ENCODE peak calls at places on chromosomes 6 and 20, in four cellular contexts. X is heart right ventricle, I is ovary, M is fibroblast of the aortic adventitia. H is an unnamed sample.

GRCh38 chr6:6556738-6557503 is 31.6 kb upstream of the LY86 start:
- DNase-seq in M (peak; percentile 22), I (no peak), X (peak; percentile 23), H (peak; percentile 52)

GRCh38 chr6:5997420-5998093 is 9.2 kb downstream of the NRN1 start:
- DNase-seq in I (no peak), M (no peak), X (peak; percentile 36), H (no peak)

GRCh38 chr6:125195526-125195925 is 42.0 kb downstream of the TPD52L1 start:
- DNase-seq in X (no peak), I (no peak), M (no peak), H (no peak)

GRCh38 chr6:74170118-74170517 is 474.1 kb downstream of the CD109 start:
- DNase-seq in I (no peak), M (peak; percentile 38), X (no peak), H (peak; percentile 71)

GRCh38 chr6:40325791-40326190 is 261.4 kb downstream of the LRFN2 start:
- DNase-seq in I (no peak), X (no peak), M (no peak), H (no peak)

GRCh38 chr6:408599-409102 is 17.1 kb downstream of the IRF4 start:
- DNase-seq in I (no peak), X (peak; percentile 54), M (peak; percentile 74), H (peak; percentile 22)

GRCh38 chr6:13407709-13408695 is 79.4 kb downstream of the GFOD1 start:
- DNase-seq in X (no peak), I (no peak), M (peak; percentile 91), H (peak; percentile 98)

GRCh38 chr6:52503853-52504777 is 72.7 kb downstream of the TRAM2 start:
- DNase-seq in M (peak; percentile 75), X (peak; percentile 91), I (peak; percentile 55), H (peak; percentile 99)

GRCh38 chr6:2999621-3000455 is at the start of gene NQO2:
- DNase-seq in I (peak; percentile 98), M (peak; percentile 77), X (peak; percentile 97), H (peak; percentile 88)

DNA sequence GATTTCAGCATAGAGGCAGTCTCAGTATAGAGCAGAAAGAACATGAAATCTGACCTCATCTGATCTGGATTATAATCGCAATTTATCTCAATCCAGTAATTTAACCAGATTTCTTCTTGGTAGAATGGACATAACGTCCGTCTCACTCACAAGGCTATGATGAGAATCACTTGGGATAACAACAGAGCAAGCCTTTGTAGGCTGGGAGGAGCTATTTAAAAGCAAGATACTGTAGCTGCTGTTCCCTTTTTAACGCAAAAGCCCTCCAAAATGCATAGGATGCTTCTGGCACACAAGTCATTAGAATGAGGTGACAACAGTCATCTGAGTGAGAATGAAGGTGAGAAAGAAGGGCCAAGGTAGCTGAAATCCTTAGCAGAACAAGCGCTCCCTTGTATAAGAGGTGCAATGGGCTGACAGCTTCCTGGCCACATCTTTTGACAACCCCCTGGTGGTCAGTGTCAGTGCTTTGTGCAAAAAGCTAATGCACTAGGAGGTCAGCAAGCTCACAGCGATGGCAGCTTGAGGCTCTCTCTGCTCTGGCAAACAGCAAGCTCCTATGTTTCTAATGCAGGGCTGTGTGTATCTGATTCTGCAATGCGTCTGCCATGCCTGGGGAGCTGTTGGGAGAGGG is 16.4 kb downstream of the METTL24 start:
- DNase-seq in M (no peak), I (no peak), X (no peak), H (no peak)
- TF ChIP-seq CTCF in M (no peak), I (peak; percentile 23), X (no peak), H (no peak)

GRCh38 chr6:156782691-156783320 is 5.6 kb downstream of the ARID1B start:
- DNase-seq in M (peak; percentile 59), I (no peak), X (no peak), H (no peak)

GRCh38 chr6:156783958-156784357 is 6.8 kb downstream of the ARID1B start:
- DNase-seq in X (no peak), I (no peak), M (no peak), H (no peak)

GRCh38 chr6:156780117-156780641 is 3.0 kb downstream of the ARID1B start:
- DNase-seq in X (no peak), I (no peak), M (peak; percentile 97), H (peak; percentile 96)

GRCh38 chr6:156780962-156781705 is 4.0 kb downstream of the ARID1B start:
- DNase-seq in I (no peak), M (peak; percentile 53), X (no peak), H (no peak)

DNA sequence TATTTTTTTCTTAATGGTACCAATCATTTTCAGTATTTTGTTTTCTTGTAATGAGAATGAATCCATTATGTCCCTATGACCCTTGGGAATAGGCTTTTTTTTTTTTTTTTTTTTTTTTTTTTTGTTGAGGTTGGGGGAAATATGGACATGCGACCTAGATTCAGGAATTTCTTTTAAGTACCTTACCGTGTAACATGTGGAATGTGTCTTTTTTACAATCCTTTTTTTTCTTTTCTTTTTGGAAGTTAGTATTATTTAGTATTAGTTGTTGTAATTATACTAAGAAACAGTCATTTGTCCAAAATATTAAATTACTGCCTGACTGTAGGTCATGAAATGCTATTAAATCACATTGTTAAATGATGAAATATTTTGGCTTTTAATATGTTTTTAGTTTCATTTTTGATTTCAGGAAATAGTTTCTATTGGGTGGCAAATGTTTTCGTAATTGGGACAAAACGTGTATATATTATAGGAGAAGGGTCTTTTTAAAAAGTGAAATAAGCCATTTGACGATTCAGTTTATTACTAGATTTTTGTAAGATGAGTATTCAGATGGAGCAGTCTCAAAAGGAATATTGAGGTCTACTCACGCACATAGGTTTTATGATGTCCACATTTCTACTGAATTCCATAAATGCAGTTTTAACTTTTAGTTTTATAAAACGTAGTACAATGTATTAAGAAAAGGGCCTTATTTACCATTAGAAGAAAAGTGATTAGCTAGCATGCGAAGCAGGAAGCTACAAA is 4.9 kb downstream of the ARID1B start:
- DNase-seq in M (peak; percentile 65), X (no peak), I (no peak), H (no peak)
- H3K4me3 ChIP-seq in M (peak overlapping the region; percentile 88), X (peak overlapping the region; percentile 80), I (peak overlapping the region; percentile 26), H (peak overlapping the region; percentile 77)

GRCh38 chr20:46683939-46684750 is 5.1 kb downstream of the TP53RK start:
- DNase-seq in M (peak; percentile 79), I (peak; percentile 65), X (peak; percentile 41), H (peak; percentile 83)

GRCh38 chr20:46690219-46691111 is 1.2 kb upstream of the TP53RK start:
- DNase-seq in M (peak; percentile 28), I (no peak), X (no peak), H (no peak)

GRCh38 chr20:46688151-46689081 is 828 bp downstream of the TP53RK start:
- DNase-seq in I (no peak), M (peak; percentile 59), X (no peak), H (peak; percentile 71)

GRCh38 chr20:46689754-46690085 is 476 bp upstream of the TP53RK start:
- DNase-seq in X (no peak), I (no peak), M (no peak), H (no peak)

GRCh38 chr20:46689082-46689753 is at the start of gene TP53RK:
- DNase-seq in X (peak; percentile 98), I (peak; percentile 99), M (peak; percentile 100), H (peak; percentile 100)
- TF ChIP-seq CTCF in X (peak; percentile 41), I (peak; percentile 64), M (peak; percentile 47), H (peak; percentile 19)

GRCh38 chr6:29974901-29975560 is 32.7 kb downstream of the HLA-A start:
- DNase-seq in X (no peak), M (no peak), I (no peak), H (no peak)
- H3K4me3 ChIP-seq in X (peak overlapping the region; percentile 61), M (no peak overlapping the region), I (peak overlapping the region; percentile 43), H (no peak overlapping the region)

DNA sequence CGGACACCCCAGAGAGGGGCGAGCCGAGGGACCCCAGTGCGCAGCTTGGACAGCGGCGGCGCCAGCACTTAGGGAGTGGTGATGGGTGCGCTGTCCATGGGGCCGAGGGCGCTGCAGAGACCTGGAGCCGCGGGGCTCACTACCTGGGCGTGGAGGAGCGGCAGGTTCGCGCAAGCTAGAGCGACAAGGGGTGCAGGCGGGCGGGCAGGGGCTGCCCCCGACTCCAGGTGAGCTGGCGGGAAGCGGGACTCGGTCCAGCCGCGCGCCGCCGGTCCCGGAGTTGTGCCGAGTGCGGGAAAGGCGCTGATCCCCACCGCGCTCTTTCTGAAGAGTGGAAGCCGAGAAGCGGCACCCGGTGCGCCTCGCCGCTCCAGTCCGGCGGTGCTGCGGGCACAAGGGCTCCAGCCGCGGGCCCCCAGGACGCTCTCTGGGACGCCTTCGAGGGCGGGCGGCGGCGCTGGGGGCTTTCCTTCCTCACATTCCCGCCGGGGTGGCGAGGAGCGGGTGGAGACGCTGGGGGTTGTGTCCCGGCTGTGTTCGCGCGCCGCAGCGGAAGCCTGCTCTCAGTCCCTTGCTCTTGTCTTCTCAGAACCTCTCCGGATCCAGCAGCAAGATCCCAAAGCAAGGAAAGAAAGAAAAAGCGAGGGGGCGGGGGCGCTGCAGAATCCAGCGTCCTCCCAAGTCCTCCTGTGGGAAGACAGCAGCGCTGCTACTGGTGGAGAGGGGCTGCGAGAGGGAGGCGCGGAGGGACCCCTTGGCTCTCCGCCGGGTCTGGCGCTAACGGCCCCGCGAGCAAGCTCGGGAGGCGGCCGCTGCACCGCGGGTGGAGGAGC is at the start of gene B3GAT2:
- DNase-seq in I (peak; percentile 33), X (no peak), M (peak; percentile 16), H (peak; percentile 21)
- TF ChIP-seq CTCF in I (no peak), X (no peak), M (no peak), H (no peak)